ENCODE peak calls at places on chromosomes 5 and 9, in nine cellular contexts. X is pancreas, M is tibial nerve, J is psoas muscle, L is tibial artery, K is colonic mucosa, F is A549, N is brain microvascular endothelial cell, I is SJCRH30. Y is an unnamed sample.

GRCh38 chr5:78586251-78586650 is 62.3 kb downstream of the LHFPL2 start:
- DNase-seq in K (no peak), M (no peak), L (no peak), N (peak; percentile 100), X (no peak), F (peak; percentile 33), J (no peak), I (peak; percentile 68), Y (peak; percentile 93)

GRCh38 chr5:151115272-151115905 is 34.6 kb upstream of the TNIP1 start:
- DNase-seq in I (peak; percentile 65), J (peak; percentile 88), L (peak; percentile 79), N (peak; percentile 46), X (peak; percentile 86), F (peak; percentile 65), M (peak; percentile 90), K (peak; percentile 85), Y (no peak)

GRCh38 chr9:134986957-134987356 is 69.2 kb upstream of the FCN1 start:
- DNase-seq in K (no peak), I (no peak), F (no peak), M (no peak), L (no peak), N (no peak), X (no peak), J (no peak), Y (no peak)

GRCh38 chr5:98173334-98173733 is 600.1 kb upstream of the RGMB start:
- DNase-seq in M (no peak), F (no peak), J (no peak), N (peak; percentile 47), I (no peak), L (no peak), X (no peak), K (no peak), Y (peak; percentile 5)

GRCh38 chr9:134962065-134962997 is 44.6 kb upstream of the FCN1 start:
- DNase-seq in J (peak; percentile 26), N (no peak), F (no peak), I (no peak), M (no peak), K (no peak), L (peak; percentile 16), X (no peak), Y (no peak)

GRCh38 chr9:93658184-93658925 is 82.0 kb downstream of the PHF2 start:
- DNase-seq in N (no peak), I (no peak), X (peak; percentile 51), L (peak; percentile 13), F (no peak), M (no peak), K (no peak), J (peak; percentile 32), Y (no peak)

GRCh38 chr5:120465281-120465961 is 1.3 kb downstream of the PRR16 start:
- DNase-seq in J (peak; percentile 65), F (no peak), X (peak; percentile 55), L (peak; percentile 58), M (no peak), N (peak; percentile 56), I (no peak), K (peak; percentile 26), Y (no peak)

GRCh38 chr5:77133061-77133758 is 46.1 kb upstream of the ZBED3 start:
- DNase-seq in J (peak; percentile 84), X (no peak), I (peak; percentile 57), K (peak; percentile 33), M (peak; percentile 57), N (peak; percentile 99), L (peak; percentile 75), F (peak; percentile 82), Y (peak; percentile 98)

GRCh38 chr5:134656690-134657089 is 8.1 kb downstream of the SEC24A start:
- DNase-seq in F (no peak), M (no peak), I (no peak), N (no peak), L (no peak), X (no peak), J (no peak), K (no peak), Y (no peak)

GRCh38 chr5:107284822-107285510 is 385.8 kb downstream of the EFNA5 start:
- DNase-seq in M (no peak), L (no peak), J (no peak), I (no peak), X (no peak), K (no peak), N (peak; percentile 35), F (peak; percentile 57), Y (peak; percentile 90)

GRCh38 chr5:14953075-14953474 is 81.5 kb upstream of the ANKH start:
- DNase-seq in F (no peak), N (no peak), L (no peak), K (no peak), M (no peak), I (no peak), X (no peak), J (no peak), Y (no peak)

GRCh38 chr9:135798303-135798585 is 96.3 kb downstream of the KCNT1 start:
- DNase-seq in L (no peak), N (no peak), I (no peak), M (no peak), F (no peak), K (no peak), J (no peak), X (peak; percentile 50), Y (no peak)

GRCh38 chr5:71960196-71960595 is 147.1 kb upstream of the MAP1B start:
- DNase-seq in F (no peak), N (no peak), L (no peak), I (no peak), M (no peak), X (no peak), K (no peak), J (no peak), Y (no peak)

GRCh38 chr5:1784197-1785050 is 15.2 kb downstream of the MRPL36 start:
- DNase-seq in J (no peak), F (no peak), L (no peak), K (no peak), M (no peak), X (no peak), I (no peak), N (no peak), Y (no peak)

GRCh38 chr9:128702949-128703615 is 779 bp downstream of the PKN3 start:
- DNase-seq in I (peak; percentile 83), F (peak; percentile 41), N (no peak), J (peak; percentile 70), M (no peak), K (no peak), X (peak; percentile 79), L (no peak), Y (no peak)

GRCh38 chr5:150789431-150789830 is 10.9 kb downstream of the SMIM3 start:
- DNase-seq in L (no peak), X (no peak), M (no peak), F (no peak), K (no peak), I (no peak), N (peak; percentile 13), J (no peak), Y (no peak)

GRCh38 chr9:88689509-88689908 is 154.5 kb downstream of the NXNL2 start:
- DNase-seq in N (no peak), J (no peak), F (no peak), K (no peak), M (no peak), X (no peak), L (no peak), I (no peak), Y (no peak)

GRCh38 chr5:59746261-59746765 is 147.2 kb downstream of the PDE4D start:
- DNase-seq in J (peak; percentile 48), N (peak; percentile 74), I (no peak), M (no peak), F (peak; percentile 94), X (no peak), K (peak; percentile 21), L (no peak), Y (peak; percentile 51)

GRCh38 chr9:13904746-13905145 is 409.2 kb downstream of the NFIB start:
- DNase-seq in K (no peak), L (no peak), I (no peak), M (no peak), F (no peak), X (no peak), J (no peak), N (peak; percentile 12), Y (no peak)

GRCh38 chr5:14181299-14181968 is 38.3 kb downstream of the TRIO start:
- DNase-seq in X (no peak), J (no peak), F (no peak), K (no peak), L (no peak), M (no peak), N (no peak), I (no peak), Y (no peak)

GRCh38 chr9:17491780-17492179 is 87.1 kb upstream of the SH3GL2 start:
- DNase-seq in N (no peak), X (no peak), K (no peak), M (no peak), L (no peak), I (no peak), J (no peak), F (no peak), Y (no peak)
- H3K27ac ChIP-seq in N (no peak overlapping the region), X (no peak overlapping the region), K (no peak overlapping the region), M (no peak overlapping the region), L (no peak overlapping the region), I (no peak overlapping the region), J (no peak overlapping the region), F (no peak overlapping the region), Y (no peak overlapping the region)

GRCh38 chr9:131734781-131735180 is 5.1 kb downstream of the RAPGEF1 start:
- DNase-seq in X (no peak), L (no peak), M (no peak), F (no peak), K (no peak), J (no peak), N (no peak), I (no peak), Y (no peak)
- H3K27ac ChIP-seq in X (peak overlapping the region; percentile 69), L (no peak overlapping the region), M (no peak overlapping the region), F (peak overlapping the region; percentile 79), K (peak overlapping the region; percentile 71), J (peak overlapping the region; percentile 89), N (no peak overlapping the region), I (peak overlapping the region; percentile 91), Y (no peak overlapping the region)

DNA sequence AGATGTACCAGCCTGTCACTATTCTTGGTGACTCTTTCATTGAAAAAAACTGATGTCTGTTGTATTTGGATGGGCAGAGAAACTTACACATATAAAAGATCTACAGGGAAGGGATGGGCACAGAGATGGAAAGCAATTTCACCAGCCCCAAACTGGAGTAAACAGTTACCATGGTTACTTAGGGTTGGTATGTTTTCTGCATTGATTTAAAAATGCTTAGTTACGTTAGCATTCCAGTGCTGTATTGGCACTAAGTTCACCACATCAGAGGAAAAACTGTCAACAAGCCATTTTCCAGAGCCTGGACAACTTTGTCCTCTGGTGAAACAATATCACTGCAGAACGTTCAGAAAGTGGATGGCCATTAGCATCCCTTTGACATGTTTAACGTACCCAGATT is 28.0 kb downstream of the MARCHF3 start:
- DNase-seq in N (peak; percentile 53), M (no peak), J (no peak), K (no peak), L (no peak), F (peak; percentile 3), I (no peak), X (no peak), Y (no peak)
- H3K27ac ChIP-seq in N (peak overlapping the region; percentile 87), M (no peak overlapping the region), J (no peak overlapping the region), K (no peak overlapping the region), L (no peak overlapping the region), F (no peak overlapping the region), I (peak overlapping the region; percentile 75), X (peak overlapping the region; percentile 29), Y (no peak overlapping the region)

DNA sequence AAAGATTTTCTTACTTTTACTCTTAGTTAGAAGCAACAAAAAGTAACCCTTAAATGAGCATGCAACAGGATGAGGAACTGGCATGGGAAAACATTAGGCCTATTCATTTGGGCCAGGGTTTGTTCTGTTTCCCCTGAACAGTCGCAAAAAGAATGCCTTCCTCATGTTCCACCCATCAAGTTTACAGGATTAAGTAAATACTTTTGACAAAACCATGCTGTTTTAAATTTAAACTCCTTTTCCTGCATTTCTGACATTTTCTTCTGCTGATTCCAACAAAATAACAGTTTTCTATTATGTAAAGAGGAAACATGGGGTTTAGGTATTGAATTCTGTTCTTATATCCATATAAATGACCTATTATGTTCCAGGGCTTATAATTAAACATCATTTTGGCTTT is 236.6 kb upstream of the ACTBL2 start:
- DNase-seq in X (no peak), K (no peak), J (no peak), N (no peak), M (no peak), L (no peak), F (no peak), I (no peak), Y (no peak)
- H3K27ac ChIP-seq in X (no peak overlapping the region), K (no peak overlapping the region), J (no peak overlapping the region), N (no peak overlapping the region), M (no peak overlapping the region), L (no peak overlapping the region), F (peak overlapping the region; percentile 84), I (no peak overlapping the region), Y (no peak overlapping the region)

Y was measured in epithelial cell of prostate.